ENCODE peak calls at places on chromosomes 11 and 22, in nine cellular contexts. B is dorsolateral prefrontal cortex, V is coronary artery, U is neural progenitor cell, Z is astrocyte of the spinal cord, J is A549, G is brain microvascular endothelial cell, L is upper lobe of right lung, H is AG10803. M is an unnamed sample.

GRCh38 chr22:39306456-39307361 is 12.7 kb downstream of the RPL3 start:
- DNase-seq in B (no peak), V (no peak), U (peak), Z (no peak), J (no peak), G (no peak), L (no peak), H (no peak), M (no peak)

GRCh38 chr11:13277719-13278619 is at the start of gene BMAL1:
- DNase-seq in B (no peak), V (peak), U (peak), Z (peak), J (peak), G (no peak), L (peak), H (no peak), M (peak)

GRCh38 chr11:120172054-120172881 is 34.4 kb upstream of the TRIM29 start:
- DNase-seq in B (peak), V (peak), U (peak), Z (peak), J (peak), G (peak), L (peak), H (peak), M (peak)

GRCh38 chr11:63686912-63687311 is 5.6 kb downstream of the RTN3 start:
- DNase-seq in B (no peak), V (no peak), U (no peak), Z (no peak), J (no peak), G (no peak), L (no peak), H (no peak), M (no peak)

GRCh38 chr11:60563553-60564235 is 48.5 kb downstream of the MS4A13 start:
- DNase-seq in B (no peak), V (no peak), U (no peak), Z (no peak), J (no peak), G (no peak), L (no peak), H (peak), M (peak)

GRCh38 chr11:73578786-73579185 is 19.1 kb downstream of the FAM168A start:
- DNase-seq in B (no peak), V (no peak), U (no peak), Z (no peak), J (no peak), G (no peak), L (no peak), H (no peak), M (no peak)

GRCh38 chr11:44032304-44033085 is 15.3 kb upstream of the ACCSL start:
- DNase-seq in B (peak), V (peak), U (no peak), Z (peak), J (no peak), G (peak), L (peak), H (peak), M (peak)

GRCh38 chr11:107570015-107570414 is 4.5 kb upstream of the ALKBH8 start:
- DNase-seq in B (no peak), V (no peak), U (no peak), Z (no peak), J (no peak), G (no peak), L (no peak), H (no peak), M (no peak)

GRCh38 chr11:38543311-38543710 is 1945.3 kb upstream of the RAG2 start:
- DNase-seq in B (no peak), V (no peak), U (no peak), Z (peak), J (no peak), G (peak), L (no peak), H (no peak), M (peak)

GRCh38 chr22:29427176-29427760 is 11.1 kb upstream of the RFPL1 start:
- DNase-seq in B (no peak), V (peak), U (no peak), Z (no peak), J (no peak), G (no peak), L (no peak), H (no peak), M (no peak)

GRCh38 chr11:122727101-122727929 is 71.8 kb downstream of the UBASH3B start:
- DNase-seq in B (no peak), V (no peak), U (peak), Z (no peak), J (no peak), G (no peak), L (no peak), H (peak), M (no peak)

DNA sequence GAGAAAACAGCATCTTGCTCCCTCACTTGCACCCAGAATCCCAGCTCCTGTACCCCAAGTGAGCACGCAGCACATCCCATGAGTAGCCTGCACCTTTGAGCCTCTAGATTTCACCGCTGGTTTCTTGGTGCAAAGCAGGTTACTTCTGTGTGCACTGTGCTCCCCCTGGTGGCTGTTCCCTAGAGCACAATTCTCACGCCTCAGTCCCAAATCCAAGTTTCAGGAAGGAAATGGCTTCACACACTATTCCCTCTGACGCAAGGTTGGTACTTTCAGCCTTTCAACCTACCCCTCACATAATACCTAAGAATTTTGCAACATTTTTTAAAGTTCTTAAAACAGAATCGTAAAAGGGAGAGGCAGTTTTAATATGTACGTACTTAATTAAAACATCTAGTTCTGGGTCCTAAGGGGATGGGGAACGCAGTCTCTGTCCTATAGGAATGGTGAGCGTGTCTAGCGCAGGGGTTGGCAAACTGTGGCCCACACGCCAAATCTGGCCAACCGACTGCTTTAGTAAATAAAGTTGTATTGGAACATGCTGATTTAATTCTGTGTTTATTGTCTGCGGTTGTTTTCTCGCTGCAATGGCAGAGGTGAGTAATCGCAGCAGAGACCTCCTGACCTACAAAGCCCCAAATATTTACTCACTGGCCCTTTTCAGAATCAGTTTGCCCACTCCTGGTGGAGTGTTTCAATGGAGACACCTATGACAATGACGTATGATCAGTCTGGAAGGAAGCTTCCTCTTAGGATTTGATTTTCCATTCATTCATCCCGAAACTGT is 27.5 kb downstream of the DHCR7 start:
- DNase-seq in B (no peak), V (no peak), U (peak), Z (peak), J (peak), G (peak), L (no peak), H (peak), M (peak)
- TF ChIP-seq CTCF in B (peak), V (peak), U (peak), Z (peak), J (peak), G (peak), L (peak), H (peak), M (peak)

DNA sequence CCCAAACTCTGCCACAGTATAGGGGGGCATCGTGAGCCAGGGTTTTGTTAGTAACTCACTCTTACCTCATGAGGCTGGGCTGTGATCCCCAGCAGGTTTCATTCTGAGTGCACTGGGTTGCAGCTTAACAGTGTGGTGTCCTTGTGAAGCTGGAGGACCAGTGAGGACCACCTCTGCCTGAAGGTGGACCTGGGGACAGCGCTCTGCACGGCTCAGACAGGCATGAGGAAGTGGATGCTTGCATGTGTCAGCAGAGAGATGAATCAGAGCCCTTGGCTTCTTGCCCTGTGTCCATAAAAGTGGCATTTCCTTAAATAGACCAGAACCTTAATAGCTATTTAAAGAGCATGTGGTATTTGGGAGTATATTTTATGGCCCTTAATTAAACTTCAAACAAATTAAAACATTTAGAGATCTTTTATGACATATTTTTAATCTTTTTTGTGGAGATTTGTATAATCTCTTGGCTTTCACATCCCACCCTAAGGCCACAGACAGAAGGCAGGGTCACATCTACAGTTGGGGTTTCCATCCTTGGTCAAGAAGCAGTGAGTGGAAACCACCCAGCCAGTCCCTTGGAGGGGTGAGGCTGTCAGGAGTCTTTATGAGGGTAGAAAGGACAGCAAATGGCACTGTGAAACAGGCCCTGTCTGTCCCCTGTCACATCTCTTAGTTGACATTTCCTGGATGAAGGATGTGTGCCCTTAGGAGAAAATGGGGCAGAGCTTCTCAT is 24.8 kb upstream of the ADORA2A start:
- DNase-seq in B (no peak), V (peak), U (no peak), Z (peak), J (peak), G (peak), L (no peak), H (peak), M (peak)
- H3K4me3 ChIP-seq in B (no peak), V (peak), U (no peak), Z (no peak), J (no peak), G (no peak), L (no peak), H (no peak), M (no peak)

DNA sequence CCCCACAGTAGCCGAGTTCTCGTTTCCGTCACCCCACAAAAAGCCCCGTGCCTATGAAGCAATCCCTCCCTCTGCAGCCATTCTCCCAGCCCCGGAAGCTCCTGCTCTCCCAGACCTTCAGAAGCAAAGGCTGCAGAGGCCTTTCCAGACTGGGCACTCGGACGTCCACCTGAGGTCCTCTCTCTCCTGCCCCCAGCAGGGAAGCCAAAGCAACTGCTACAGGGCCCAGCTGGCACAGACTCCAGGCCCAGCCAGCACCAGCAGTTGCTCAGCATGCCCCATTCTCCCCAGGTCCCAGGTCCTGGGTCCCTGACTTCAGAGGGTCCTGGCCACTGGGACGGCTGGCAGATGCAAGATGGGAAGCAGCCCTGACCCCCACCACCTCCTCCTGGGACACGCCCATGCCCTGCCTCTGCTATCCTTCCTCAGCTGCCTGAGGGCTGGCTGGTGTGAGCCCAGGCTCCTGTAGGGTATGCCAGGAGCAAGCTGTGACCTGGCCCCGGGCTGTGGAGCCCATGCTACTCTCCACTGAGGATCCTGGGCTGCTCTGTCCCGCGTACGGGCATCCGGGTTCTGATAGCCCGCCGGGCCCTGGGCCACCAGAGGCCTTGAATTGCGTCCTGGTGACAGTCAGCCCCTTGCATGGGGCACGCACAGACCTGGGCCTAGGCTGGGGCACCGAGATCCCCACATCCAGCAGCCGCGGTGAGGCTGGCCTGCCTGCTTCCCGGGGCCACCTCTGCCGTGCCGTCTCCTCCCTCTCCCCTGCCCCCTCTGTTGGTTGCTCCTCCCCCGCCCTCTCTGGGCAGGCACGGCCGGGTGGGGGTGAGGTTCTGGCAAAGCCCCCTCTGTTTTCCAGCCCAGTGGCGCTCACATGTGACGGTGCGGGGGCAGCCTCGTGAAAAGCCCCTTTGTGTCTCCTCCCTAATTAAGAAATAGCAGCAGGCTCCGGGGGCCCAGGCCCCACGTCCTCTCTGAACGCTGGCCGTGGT is 1310.3 kb downstream of the BRD1 start:
- DNase-seq in B (peak), V (no peak), U (peak), Z (no peak), J (peak), G (no peak), L (no peak), H (no peak), M (no peak)
- TF ChIP-seq CTCF in B (peak), V (no peak), U (peak), Z (no peak), J (no peak), G (peak), L (no peak), H (peak), M (no peak)

DNA sequence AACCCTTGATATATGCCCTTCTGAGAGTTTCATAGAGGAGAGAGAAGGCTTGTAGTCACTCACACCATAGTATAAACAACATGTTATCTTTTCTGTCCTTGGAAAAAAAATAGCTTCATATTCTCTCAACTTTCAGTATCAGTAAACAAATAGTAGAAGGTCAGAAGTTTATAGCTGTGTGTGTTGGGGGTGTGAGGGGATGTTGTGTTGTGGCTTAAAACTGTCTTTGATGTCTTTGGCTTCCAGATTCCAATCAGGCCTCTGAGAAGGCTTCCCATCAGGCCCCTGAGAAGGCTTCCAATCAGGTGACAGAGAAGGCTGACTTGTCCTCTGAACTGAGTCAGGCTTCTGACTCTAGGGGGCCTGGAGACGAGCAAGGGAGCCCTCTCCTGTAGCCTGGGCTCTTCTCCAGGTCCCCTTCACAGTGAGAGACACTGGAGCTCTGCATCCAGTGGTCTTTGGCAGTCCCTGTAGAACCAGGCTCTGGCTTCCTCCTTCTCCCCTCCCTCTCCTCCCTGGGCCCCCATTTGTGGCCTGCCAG is 9.3 kb downstream of the MTFP1 start:
- DNase-seq in B (no peak), V (no peak), U (no peak), Z (no peak), J (no peak), G (no peak), L (no peak), H (no peak), M (no peak)
- H3K4me3 ChIP-seq in B (no peak), V (no peak), U (no peak), Z (no peak), J (no peak), G (no peak), L (no peak), H (no peak), M (no peak)

DNA sequence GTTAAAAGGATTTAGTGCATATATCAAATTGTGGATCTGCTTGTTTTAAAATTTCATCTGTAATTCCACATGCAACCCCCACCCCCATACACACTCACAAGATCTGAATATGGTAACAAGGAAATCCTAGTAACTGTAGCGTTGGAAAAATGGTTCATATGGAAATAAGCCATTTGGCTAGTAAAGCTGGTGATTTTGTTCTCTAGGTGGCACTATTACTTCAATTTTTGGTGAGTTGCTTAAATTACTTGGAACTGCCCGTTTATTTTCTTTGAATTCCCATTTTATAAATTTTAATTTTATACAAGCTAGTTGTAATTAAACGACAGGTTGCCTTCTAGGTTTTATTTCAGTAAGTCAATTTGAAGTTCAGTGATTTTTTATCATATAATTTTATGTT is 5.3 kb downstream of the BDNF start:
- DNase-seq in B (no peak), V (no peak), U (peak), Z (peak), J (no peak), G (no peak), L (no peak), H (peak), M (peak)
- TF ChIP-seq CTCF in B (peak), V (no peak), U (peak), Z (peak), J (peak), G (peak), L (no peak), H (peak), M (peak)

GRCh38 chr11:93444671-93445073 is 98.5 kb downstream of the SMCO4 start:
- DNase-seq in B (no peak), V (no peak), U (peak), Z (peak), J (no peak), G (peak), L (no peak), H (no peak), M (no peak)
- H3K4me3 ChIP-seq in B (no peak), V (no peak), U (no peak), Z (no peak), J (no peak), G (no peak), L (no peak), H (no peak), M (no peak)

GRCh38 chr11:17978553-17979287 is 34.1 kb downstream of the SERGEF start:
- DNase-seq in B (peak), V (no peak), U (peak), Z (peak), J (peak), G (peak), L (no peak), H (peak), M (peak)

GRCh38 chr11:17976651-17977050 is 36.2 kb downstream of the SERGEF start:
- DNase-seq in B (no peak), V (no peak), U (no peak), Z (no peak), J (no peak), G (no peak), L (no peak), H (no peak), M (no peak)

GRCh38 chr11:17974246-17974645 is 38.6 kb downstream of the SERGEF start:
- DNase-seq in B (no peak), V (no peak), U (no peak), Z (no peak), J (no peak), G (no peak), L (no peak), H (no peak), M (no peak)

GRCh38 chr11:17983569-17983968 is 29.3 kb downstream of the SERGEF start:
- DNase-seq in B (no peak), V (no peak), U (no peak), Z (no peak), J (no peak), G (no peak), L (no peak), H (no peak), M (no peak)

GRCh38 chr11:17979770-17980371 is 33.0 kb downstream of the SERGEF start:
- DNase-seq in B (no peak), V (no peak), U (peak), Z (no peak), J (peak), G (no peak), L (no peak), H (no peak), M (peak)
- TF ChIP-seq CTCF in B (peak), V (peak), U (peak), Z (peak), J (peak), G (peak), L (peak), H (peak), M (peak)

DNA sequence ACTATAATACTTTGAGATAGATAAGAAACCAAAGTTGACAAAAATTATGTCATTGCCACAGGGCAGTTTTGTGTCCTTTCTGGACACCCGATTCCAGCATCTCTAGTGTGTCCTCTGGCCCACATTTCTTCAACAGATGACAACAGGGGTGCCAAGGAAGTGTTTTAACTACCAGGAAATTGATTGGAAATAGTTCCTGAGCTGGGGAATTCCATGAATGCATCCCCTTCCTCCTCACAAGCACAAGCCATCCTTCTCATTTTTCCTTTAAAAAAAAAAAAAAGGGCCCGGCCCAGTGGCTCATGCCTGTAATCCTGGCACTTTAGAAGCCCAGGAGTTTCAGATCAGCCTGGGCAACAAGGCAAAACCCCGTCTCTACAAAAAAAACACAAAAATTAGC is 690 bp upstream of the B3GAT3 start:
- DNase-seq in B (no peak), V (no peak), U (peak), Z (no peak), J (no peak), G (no peak), L (no peak), H (no peak), M (no peak)
- H3K4me3 ChIP-seq in B (peak), V (peak), U (peak), Z (no peak), J (peak), G (no peak), L (peak), H (peak), M (no peak)